ENCODE peak calls at places on chromosomes 1 and 21, in six cellular contexts. D, S, Y, I, C and X are unnamed samples.

GRCh38 chr21:36784942-36785341 is 86.0 kb downstream of the SIM2 start:
- DNase-seq in D (no peak), S (no peak), Y (no peak), I (no peak), C (peak), X (no peak)

GRCh38 chr1:93844262-93845045 is 34.6 kb downstream of the DNTTIP2 start:
- DNase-seq in D (peak), S (no peak), Y (peak), I (peak), C (no peak), X (peak)

GRCh38 chr1:246181244-246181643 is 325.8 kb downstream of the SMYD3 start:
- DNase-seq in D (no peak), S (no peak), Y (no peak), I (no peak), C (no peak), X (no peak)

GRCh38 chr1:210328032-210328745 is 513 bp upstream of the HHAT start:
- DNase-seq in D (no peak), S (no peak), Y (no peak), I (peak), C (no peak), X (no peak)

GRCh38 chr1:29266912-29267311 is 30.6 kb downstream of the PTPRU start:
- DNase-seq in D (no peak), S (no peak), Y (no peak), I (no peak), C (no peak), X (no peak)

GRCh38 chr1:246193537-246193936 is 313.5 kb downstream of the SMYD3 start:
- DNase-seq in D (no peak), S (no peak), Y (no peak), I (no peak), C (no peak), X (no peak)

GRCh38 chr1:41539999-41540398 is 55.5 kb upstream of the EDN2 start:
- DNase-seq in D (no peak), S (no peak), Y (no peak), I (no peak), C (no peak), X (no peak)

GRCh38 chr1:206705187-206705586 is 20.5 kb downstream of the MAPKAPK2 start:
- DNase-seq in D (peak), S (no peak), Y (no peak), I (no peak), C (no peak), X (no peak)

GRCh38 chr1:60055336-60055735 is 18.2 kb downstream of the C1orf87 start:
- DNase-seq in D (peak), S (no peak), Y (no peak), I (no peak), C (no peak), X (no peak)

GRCh38 chr1:178506669-178507068 is 6.2 kb upstream of the TEX35 start:
- DNase-seq in D (no peak), S (no peak), Y (no peak), I (no peak), C (no peak), X (peak)

GRCh38 chr1:177256153-177256814 is 85.5 kb downstream of the BRINP2 start:
- DNase-seq in D (peak), S (no peak), Y (peak), I (peak), C (peak), X (peak)

GRCh38 chr1:206878456-206878855 is 13.0 kb downstream of the IL20 start:
- DNase-seq in D (no peak), S (no peak), Y (peak), I (no peak), C (no peak), X (no peak)

GRCh38 chr21:38171723-38172344 is 85.0 kb upstream of the KCNJ15 start:
- DNase-seq in D (peak), S (no peak), Y (peak), I (peak), C (no peak), X (peak)

GRCh38 chr1:96901783-96902363 is 180.3 kb downstream of the PTBP2 start:
- DNase-seq in D (no peak), S (no peak), Y (no peak), I (no peak), C (no peak), X (no peak)

GRCh38 chr1:171718216-171718615 is 23.6 kb downstream of the VAMP4 start:
- DNase-seq in D (no peak), S (no peak), Y (no peak), I (no peak), C (no peak), X (no peak)

GRCh38 chr1:177164380-177165068 is at the start of gene ASTN1:
- DNase-seq in D (no peak), S (no peak), Y (no peak), I (peak), C (no peak), X (no peak)

GRCh38 chr1:8524637-8525157 is 206.8 kb downstream of the SLC45A1 start:
- DNase-seq in D (no peak), S (no peak), Y (no peak), I (no peak), C (no peak), X (no peak)

GRCh38 chr1:198700396-198700795 is 61.6 kb downstream of the PTPRC start:
- DNase-seq in D (no peak), S (no peak), Y (no peak), I (no peak), C (no peak), X (no peak)

GRCh38 chr21:36210779-36211659 is 54.4 kb downstream of the DOP1B start:
- DNase-seq in D (no peak), S (no peak), Y (no peak), I (no peak), C (no peak), X (no peak)

GRCh38 chr1:182447660-182448059 is 2.3 kb upstream of the RGSL1 start:
- DNase-seq in D (no peak), S (no peak), Y (no peak), I (no peak), C (no peak), X (no peak)

GRCh38 chr1:182446033-182446669 is 3.8 kb upstream of the RGSL1 start:
- DNase-seq in D (peak), S (no peak), Y (peak), I (peak), C (no peak), X (peak)

GRCh38 chr1:182442333-182442732 is 7.6 kb upstream of the RGSL1 start:
- DNase-seq in D (no peak), S (no peak), Y (no peak), I (no peak), C (no peak), X (no peak)

GRCh38 chr1:182441719-182442118 is 8.2 kb upstream of the RGSL1 start:
- DNase-seq in D (no peak), S (no peak), Y (no peak), I (no peak), C (no peak), X (no peak)

DNA sequence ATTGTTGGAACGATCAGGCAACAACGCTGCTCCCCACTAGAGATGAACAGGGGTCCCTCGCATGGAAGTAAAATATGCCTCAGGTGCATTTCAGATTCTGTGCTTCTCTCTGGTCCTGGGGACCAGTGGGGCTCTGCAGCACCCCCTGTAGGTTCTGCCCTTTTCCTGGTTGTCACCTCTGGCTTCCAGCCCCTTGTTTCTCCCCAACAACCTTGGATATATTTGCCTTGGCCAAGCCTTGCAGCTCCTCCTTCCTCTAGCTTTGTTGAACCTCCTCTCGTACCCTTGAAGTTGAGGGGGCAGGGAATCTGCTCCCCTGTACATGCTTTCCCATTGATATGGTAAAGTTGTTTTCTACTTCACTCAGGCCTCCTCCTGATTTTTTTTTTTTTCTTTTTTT is 5.4 kb upstream of the RGSL1 start:
- DNase-seq in D (no peak), S (no peak), Y (no peak), I (no peak), C (no peak), X (no peak)
- TF ChIP-seq CTCF in D (no peak), S (no peak), Y (no peak), I (no peak), C (no peak), X (no peak)

GRCh38 chr1:38940339-38941047 is 1.1 kb downstream of the RHBDL2 start:
- DNase-seq in D (no peak), S (no peak), Y (no peak), I (no peak), C (no peak), X (no peak)
- H3K4me3 ChIP-seq in D (no peak), S (no peak), Y (peak), I (no peak), C (no peak), X (no peak)

GRCh38 chr21:44951186-44951915 is 11.5 kb downstream of the SLX9 start:
- DNase-seq in D (no peak), S (no peak), Y (no peak), I (no peak), C (no peak), X (no peak)
- TF ChIP-seq CTCF in D (no peak), S (no peak), Y (no peak), I (no peak), C (no peak), X (no peak)

GRCh38 chr1:167388976-167389375 is 129.4 kb downstream of the CD247 start:
- DNase-seq in D (no peak), S (no peak), Y (no peak), I (no peak), C (no peak), X (no peak)

GRCh38 chr1:167387251-167387910 is 130.9 kb downstream of the CD247 start:
- DNase-seq in D (no peak), S (no peak), Y (no peak), I (no peak), C (no peak), X (no peak)

GRCh38 chr1:167392200-167392696 is 126.1 kb downstream of the CD247 start:
- DNase-seq in D (no peak), S (no peak), Y (no peak), I (no peak), C (no peak), X (no peak)
- H3K4me3 ChIP-seq in D (no peak), S (no peak), Y (no peak), I (no peak), C (no peak), X (no peak)

GRCh38 chr1:169087876-169088275 is 18.6 kb upstream of the ATP1B1 start:
- DNase-seq in D (no peak), S (no peak), Y (no peak), I (no peak), C (no peak), X (no peak)
- TF ChIP-seq CTCF in D (no peak), S (no peak), Y (no peak), I (no peak), C (no peak), X (no peak)

GRCh38 chr1:153534226-153534932 is 1.4 kb downstream of the S100A6 start:
- DNase-seq in D (peak), S (no peak), Y (peak), I (no peak), C (no peak), X (no peak)
- H3K4me3 ChIP-seq in D (peak), S (peak), Y (peak), I (no peak), C (peak), X (no peak)

GRCh38 chr1:35350872-35351271 is 82.4 kb downstream of the ZMYM4 start:
- DNase-seq in D (no peak), S (no peak), Y (no peak), I (no peak), C (no peak), X (no peak)

GRCh38 chr1:35340519-35340918 is 72.0 kb downstream of the ZMYM4 start:
- DNase-seq in D (no peak), S (no peak), Y (no peak), I (no peak), C (no peak), X (no peak)

GRCh38 chr1:35345439-35345981 is 77.0 kb downstream of the ZMYM4 start:
- DNase-seq in D (no peak), S (no peak), Y (peak), I (peak), C (no peak), X (no peak)
- TF ChIP-seq CTCF in D (no peak), S (no peak), Y (no peak), I (no peak), C (no peak), X (no peak)

GRCh38 chr1:26541816-26542711 is 12.5 kb downstream of the RPS6KA1 start:
- DNase-seq in D (no peak), S (peak), Y (no peak), I (peak), C (peak), X (peak)
- H3K4me3 ChIP-seq in D (no peak), S (peak), Y (no peak), I (no peak), C (no peak), X (no peak)